ENCODE peak calls at places on chromosomes 11 and 22, in seven cellular contexts. M is AG04449, G is lower lobe of right lung, N is ascending aorta, K is astrocyte of the spinal cord, S is PC-9, Y is epithelial cell of proximal tubule. H is an unnamed sample.

GRCh38 chr11:94129505-94130335 is 1.1 kb downstream of the PANX1 start:
- DNase-seq in S (no peak), M (no peak), K (peak), Y (no peak), N (no peak), G (no peak), H (no peak)

GRCh38 chr22:43854786-43855271 is 7.5 kb downstream of the SULT4A1 start:
- DNase-seq in K (no peak), N (no peak), S (no peak), Y (no peak), G (no peak), M (no peak), H (no peak)

GRCh38 chr11:10261821-10262220 is 32.2 kb downstream of the SBF2 start:
- DNase-seq in K (no peak), S (no peak), G (no peak), M (no peak), N (no peak), Y (no peak), H (no peak)

GRCh38 chr11:108498816-108499408 is 728 bp upstream of the POGLUT3 start:
- DNase-seq in K (no peak), S (no peak), Y (no peak), G (no peak), N (no peak), M (no peak), H (no peak)

GRCh38 chr11:64911142-64911541 is 5.9 kb downstream of the ATG2A start:
- DNase-seq in S (no peak), N (no peak), K (no peak), G (no peak), M (no peak), Y (no peak), H (no peak)

GRCh38 chr11:125777309-125777708 is 1.3 kb downstream of the PATE2 start:
- DNase-seq in K (peak), S (no peak), M (no peak), N (no peak), G (no peak), Y (no peak), H (no peak)

GRCh38 chr11:7081441-7081840 is 7.4 kb upstream of the RBMXL2 start:
- DNase-seq in Y (no peak), M (no peak), S (no peak), G (no peak), N (no peak), K (no peak), H (no peak)

GRCh38 chr11:97202613-97203292 is 812.9 kb downstream of the JRKL start:
- DNase-seq in G (no peak), Y (no peak), N (no peak), M (no peak), S (no peak), K (no peak), H (no peak)

GRCh38 chr11:20658135-20658534 is 11.3 kb upstream of the NELL1 start:
- DNase-seq in N (no peak), M (no peak), Y (no peak), G (no peak), K (no peak), S (no peak), H (no peak)

GRCh38 chr11:45021692-45022130 is 71.0 kb upstream of the TP53I11 start:
- DNase-seq in N (peak), M (no peak), K (no peak), Y (no peak), S (no peak), G (peak), H (no peak)

GRCh38 chr11:28621648-28622215 is 513.5 kb downstream of the METTL15 start:
- DNase-seq in K (peak), G (no peak), Y (no peak), M (no peak), S (no peak), N (no peak), H (no peak)

GRCh38 chr11:10807629-10808552 is 835 bp downstream of the EIF4G2 start:
- DNase-seq in M (no peak), K (peak), G (peak), N (no peak), S (peak), Y (no peak), H (no peak)

GRCh38 chr11:106656646-106657045 is 361.6 kb downstream of the GUCY1A2 start:
- DNase-seq in N (no peak), K (no peak), Y (no peak), S (no peak), M (no peak), G (no peak), H (no peak)

GRCh38 chr11:77312107-77312506 is 10.6 kb upstream of the GDPD4 start:
- DNase-seq in S (no peak), N (no peak), G (no peak), K (no peak), Y (no peak), M (no peak), H (no peak)

GRCh38 chr11:75554258-75555022 is 7.6 kb upstream of the SERPINH1 start:
- DNase-seq in S (no peak), Y (no peak), M (peak), K (peak), N (peak), G (peak), H (no peak)

GRCh38 chr11:94650756-94651155 is 83.6 kb downstream of the PIWIL4 start:
- DNase-seq in K (peak), Y (no peak), N (no peak), G (peak), M (peak), S (no peak), H (no peak)

GRCh38 chr11:15585587-15586331 is 471.0 kb downstream of the INSC start:
- DNase-seq in G (no peak), Y (no peak), S (no peak), K (no peak), M (no peak), N (no peak), H (no peak)

GRCh38 chr22:20796731-20797130 is 22.8 kb downstream of the SERPIND1 start:
- DNase-seq in K (no peak), N (no peak), M (no peak), Y (no peak), G (no peak), S (no peak), H (no peak)

GRCh38 chr22:44338906-44339305 is 26.2 kb upstream of the SHISAL1 start:
- DNase-seq in Y (no peak), S (no peak), K (no peak), M (no peak), N (no peak), G (no peak), H (no peak)

GRCh38 chr11:55357560-55358184 is 10.1 kb upstream of the OR4A15 start:
- DNase-seq in G (no peak), K (no peak), M (no peak), S (no peak), N (no peak), Y (no peak), H (no peak)

GRCh38 chr11:73414977-73415492 is 38.8 kb downstream of the RELT start:
- DNase-seq in N (no peak), Y (no peak), M (peak), G (no peak), K (peak), S (no peak), H (no peak)

GRCh38 chr11:82796970-82797594 is 63.4 kb upstream of the FAM181B start:
- DNase-seq in K (no peak), Y (no peak), G (no peak), N (no peak), M (no peak), S (no peak), H (no peak)

GRCh38 chr11:86931965-86932332 is 23.2 kb downstream of the FZD4 start:
- DNase-seq in S (peak), K (no peak), M (no peak), Y (no peak), G (no peak), N (no peak), H (no peak)

GRCh38 chr22:20531404-20532181 is 24.2 kb downstream of the MED15 start:
- DNase-seq in N (peak), M (no peak), Y (no peak), S (peak), K (peak), G (peak), H (no peak)

GRCh38 chr11:108902027-108902469 is 237.2 kb downstream of the DDX10 start:
- DNase-seq in M (no peak), Y (peak), K (no peak), G (no peak), N (no peak), S (no peak), H (no peak)

GRCh38 chr11:15202626-15203025 is 87.9 kb downstream of the INSC start:
- DNase-seq in N (no peak), S (no peak), G (no peak), Y (no peak), K (no peak), M (no peak), H (no peak)

GRCh38 chr22:45216133-45217003 is 24.3 kb downstream of the KIAA0930 start:
- DNase-seq in N (no peak), K (peak), G (peak), Y (no peak), S (no peak), M (no peak), H (no peak)

GRCh38 chr22:39583066-39583667 is 12.6 kb downstream of the CACNA1I start:
- DNase-seq in Y (no peak), K (no peak), M (no peak), S (no peak), N (no peak), G (no peak), H (no peak)

GRCh38 chr22:18118345-18118915 is 7.8 kb downstream of the TUBA8 start:
- DNase-seq in G (no peak), M (no peak), K (no peak), S (no peak), N (no peak), Y (no peak), H (no peak)

GRCh38 chr11:24859801-24860300 is 363.0 kb downstream of the LUZP2 start:
- DNase-seq in Y (no peak), K (no peak), S (no peak), G (no peak), M (no peak), N (no peak), H (no peak)

GRCh38 chr22:32058656-32059280 is 15.7 kb downstream of the SLC5A1 start:
- DNase-seq in S (no peak), K (no peak), Y (peak), N (no peak), M (peak), G (no peak), H (no peak)
- H3K4me3 ChIP-seq in S (no peak), K (no peak), Y (no peak), N (no peak), M (no peak), G (no peak), H (no peak)

GRCh38 chr11:66866007-66866406 is 9.1 kb downstream of the LRFN4 start:
- DNase-seq in Y (no peak), S (no peak), G (no peak), K (no peak), M (no peak), N (no peak), H (no peak)

GRCh38 chr11:66868082-66868725 is 11.3 kb downstream of the LRFN4 start:
- DNase-seq in S (no peak), Y (no peak), N (no peak), G (no peak), K (no peak), M (no peak), H (no peak)

GRCh38 chr11:66868726-66869291 is 11.9 kb downstream of the LRFN4 start:
- DNase-seq in N (no peak), K (no peak), Y (no peak), S (no peak), G (peak), M (no peak), H (no peak)

GRCh38 chr11:66866420-66867010 is 9.7 kb downstream of the LRFN4 start:
- DNase-seq in Y (no peak), K (no peak), G (no peak), M (no peak), N (no peak), S (no peak), H (no peak)

DNA sequence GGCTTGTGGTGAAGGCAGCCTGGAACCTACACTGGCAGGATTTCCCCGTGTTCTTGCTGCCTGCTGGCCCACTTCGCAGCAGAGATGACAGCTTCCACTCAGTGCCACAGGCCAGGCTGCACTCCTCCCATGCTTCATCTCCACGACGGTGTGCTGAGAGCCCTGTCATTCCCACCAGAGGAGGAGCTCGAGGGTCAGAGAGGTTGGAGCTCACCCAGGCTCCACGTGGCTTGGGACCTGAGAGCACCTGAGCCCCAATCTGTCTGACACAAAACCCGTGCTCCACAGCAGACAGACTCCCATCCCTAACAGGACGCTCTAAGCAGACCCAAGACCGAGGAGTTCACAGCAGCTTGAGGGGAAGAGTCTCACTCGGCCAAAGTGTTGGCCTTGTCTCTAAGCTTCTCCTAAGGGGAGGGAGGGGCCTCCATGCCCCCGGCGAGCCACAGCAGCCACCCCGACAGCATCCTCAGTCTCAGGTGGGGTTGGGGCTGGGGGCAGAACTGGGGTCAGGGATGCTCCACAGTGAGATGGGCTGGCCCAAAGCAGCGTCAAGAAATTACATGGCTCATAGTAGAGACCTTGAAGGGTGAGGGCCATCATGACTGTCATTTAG is 10.7 kb downstream of the LRFN4 start:
- DNase-seq in N (no peak), S (no peak), K (no peak), M (no peak), G (no peak), Y (no peak), H (no peak)
- TF ChIP-seq CTCF in N (no peak), S (no peak), K (no peak), M (no peak), G (no peak), Y (peak), H (no peak)

GRCh38 chr11:128550967-128551522 is 36.3 kb downstream of the ETS1 start:
- DNase-seq in M (no peak), S (no peak), K (no peak), Y (no peak), N (no peak), G (no peak), H (no peak)

GRCh38 chr11:128547946-128548654 is 39.3 kb downstream of the ETS1 start:
- DNase-seq in G (no peak), M (no peak), Y (no peak), S (no peak), K (no peak), N (no peak), H (no peak)

GRCh38 chr11:128549256-128549944 is 38.0 kb downstream of the ETS1 start:
- DNase-seq in N (no peak), Y (no peak), K (peak), M (no peak), S (no peak), G (no peak), H (no peak)

GRCh38 chr11:128550261-128550821 is 37.0 kb downstream of the ETS1 start:
- DNase-seq in Y (no peak), S (no peak), K (no peak), G (no peak), M (no peak), N (no peak), H (no peak)

DNA sequence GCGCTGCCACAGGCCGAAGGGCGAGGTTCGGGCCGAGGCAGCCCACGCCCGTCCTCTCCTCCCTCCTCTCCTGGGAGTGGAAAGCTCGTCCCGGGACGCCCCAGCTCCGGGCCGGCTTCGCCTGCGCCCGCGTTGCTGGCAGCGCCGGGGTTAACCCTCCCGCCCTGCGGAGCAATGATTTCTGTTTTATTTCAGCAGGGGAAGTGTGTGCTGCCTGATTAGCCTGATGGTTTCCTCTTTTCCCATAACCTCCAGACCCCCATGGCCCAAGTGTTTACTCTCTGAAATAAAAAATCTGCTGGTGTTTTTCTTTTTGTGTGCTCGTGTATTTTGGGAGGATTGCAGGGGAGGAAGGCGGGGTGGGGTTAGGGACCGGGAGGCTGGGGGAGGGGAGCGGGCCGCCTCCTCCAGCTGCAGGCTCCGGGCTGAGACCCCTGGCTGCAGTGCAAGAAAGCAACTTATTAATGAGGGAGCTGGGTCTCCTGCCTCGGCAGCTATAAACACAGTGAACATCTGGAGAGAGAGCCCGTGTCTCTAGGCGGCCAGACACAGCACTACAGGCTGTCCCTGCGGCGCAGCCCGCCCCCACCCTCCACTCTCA is 38.6 kb downstream of the ETS1 start:
- DNase-seq in M (no peak), N (no peak), K (no peak), S (no peak), Y (no peak), G (peak), H (no peak)
- H3K4me3 ChIP-seq in M (peak), N (peak), K (peak), S (no peak), Y (peak), G (peak), H (peak)

DNA sequence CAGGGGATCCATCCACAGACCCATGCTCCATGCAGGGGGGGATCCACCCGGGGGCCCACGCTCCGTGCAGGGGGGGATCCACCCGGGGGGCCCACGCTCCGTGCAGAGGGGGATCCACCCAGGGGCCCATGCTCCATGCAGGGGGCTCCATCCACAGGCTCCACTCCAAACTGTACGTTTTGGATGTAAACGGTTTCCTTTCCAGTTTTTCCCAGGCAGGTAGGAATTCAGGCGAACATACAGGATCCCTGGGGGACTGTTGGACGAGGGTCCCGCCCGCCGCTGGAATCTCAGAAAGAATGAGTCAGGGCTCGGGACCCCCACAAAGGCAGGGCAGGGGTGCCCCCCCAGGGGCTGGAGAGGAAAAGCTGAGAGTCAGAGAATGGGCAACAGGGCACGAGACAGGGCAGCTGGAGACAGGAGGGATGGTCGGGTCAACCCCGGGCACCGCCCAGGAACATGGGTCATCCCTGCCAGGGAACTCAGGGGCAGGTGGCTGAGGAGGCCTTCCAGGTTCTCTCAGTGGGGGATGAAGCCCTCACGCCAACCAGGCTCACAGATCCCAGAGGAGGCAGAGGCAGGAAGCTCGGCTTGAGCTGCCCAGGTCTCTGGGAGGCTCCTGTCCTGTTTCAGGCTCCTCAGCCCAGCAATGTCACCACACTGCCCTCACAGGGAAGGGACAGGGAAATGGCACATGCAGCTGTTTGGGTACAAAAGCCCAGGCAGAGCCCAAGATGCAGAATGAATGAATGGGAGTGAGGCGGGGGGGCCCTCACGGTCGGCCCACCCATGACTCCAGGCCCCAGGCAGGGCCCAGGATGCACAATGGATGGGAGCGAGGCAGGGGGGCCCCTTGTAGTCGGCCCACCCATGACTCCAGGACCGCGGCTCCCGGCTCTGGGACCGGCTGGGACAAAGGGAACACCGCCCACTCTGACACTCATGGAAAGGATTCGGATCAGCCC is 200.2 kb downstream of the BRD1 start:
- DNase-seq in K (no peak), S (peak), G (peak), Y (no peak), N (no peak), M (no peak), H (no peak)
- TF ChIP-seq CTCF in K (no peak), S (no peak), G (no peak), Y (no peak), N (no peak), M (no peak), H (no peak)

H was measured in retinal pigment epithelial cell.